ENCODE peak calls at places on chromosomes 6 and 20, in eight cellular contexts. V, I, J, H, B, R, U and C are unnamed samples.

GRCh38 chr6:139014945-139015344 is 13.6 kb upstream of the ABRACL start:
- DNase-seq in R (no peak), U (no peak), I (no peak), V (no peak), J (no peak), H (no peak), B (no peak), C (no peak)

GRCh38 chr6:139271056-139271455 is 20.7 kb downstream of the TXLNB start:
- DNase-seq in J (no peak), B (no peak), U (no peak), H (no peak), R (peak), I (peak), V (no peak), C (no peak)

GRCh38 chr20:54340667-54341081 is 132.8 kb downstream of the PFDN4 start:
- DNase-seq in B (no peak), J (no peak), I (peak), U (peak), R (peak), H (no peak), V (no peak), C (no peak)

GRCh38 chr6:124073021-124073420 is 269.4 kb downstream of the NKAIN2 start:
- DNase-seq in I (peak), B (no peak), U (no peak), V (no peak), R (peak), J (no peak), H (no peak), C (no peak)

GRCh38 chr6:144194293-144194828 is 44.0 kb downstream of the STX11 start:
- DNase-seq in J (no peak), R (peak), I (no peak), V (no peak), H (no peak), B (no peak), U (no peak), C (no peak)

GRCh38 chr6:165458134-165458533 is 148.7 kb upstream of the C6orf118 start:
- DNase-seq in I (no peak), H (no peak), U (no peak), V (no peak), B (no peak), J (no peak), R (no peak), C (no peak)

GRCh38 chr6:1716845-1717244 is 107.1 kb downstream of the FOXC1 start:
- DNase-seq in V (no peak), U (no peak), J (no peak), H (no peak), I (no peak), B (no peak), R (peak), C (no peak)

GRCh38 chr6:159719287-159719686 is 8.0 kb upstream of the WTAP start:
- DNase-seq in I (no peak), U (no peak), V (no peak), H (no peak), R (no peak), J (no peak), B (no peak), C (no peak)

GRCh38 chr20:19807901-19808300 is 49.8 kb downstream of the RIN2 start:
- DNase-seq in I (no peak), U (no peak), V (no peak), J (no peak), H (no peak), B (no peak), R (peak), C (no peak)

GRCh38 chr6:157157228-157157627 is 166.1 kb downstream of the TMEM242 start:
- DNase-seq in B (no peak), R (no peak), I (no peak), H (no peak), U (no peak), J (no peak), V (no peak), C (no peak)

GRCh38 chr20:50536333-50536732 is 26.1 kb downstream of the PTPN1 start:
- DNase-seq in I (no peak), J (no peak), H (no peak), U (no peak), B (no peak), V (no peak), R (peak), C (no peak)

GRCh38 chr6:50381106-50381415 is 331.3 kb upstream of the DEFB112 start:
- DNase-seq in J (no peak), H (no peak), R (no peak), I (no peak), B (no peak), U (no peak), V (no peak), C (no peak)

GRCh38 chr20:32505723-32506473 is 79.2 kb downstream of the NOL4L start:
- DNase-seq in V (no peak), B (no peak), J (no peak), H (no peak), U (no peak), R (no peak), I (no peak), C (no peak)

GRCh38 chr6:112298021-112298745 is 43.8 kb upstream of the LAMA4 start:
- DNase-seq in H (no peak), I (peak), B (no peak), J (no peak), R (peak), U (peak), V (no peak), C (no peak)

GRCh38 chr6:147203311-147204059 is 732 bp upstream of the STXBP5 start:
- DNase-seq in V (peak), I (peak), B (peak), H (peak), J (peak), U (no peak), R (peak), C (no peak)

GRCh38 chr6:37926661-37927060 is 107.1 kb downstream of the ZFAND3 start:
- DNase-seq in U (no peak), R (no peak), B (no peak), I (no peak), H (no peak), J (no peak), V (no peak), C (no peak)

GRCh38 chr20:49123982-49124381 is 64.2 kb downstream of the STAU1 start:
- DNase-seq in H (no peak), R (no peak), V (no peak), J (no peak), I (no peak), U (no peak), B (no peak), C (no peak)

GRCh38 chr6:158383057-158383456 is 70.8 kb downstream of the TULP4 start:
- DNase-seq in V (no peak), I (no peak), R (no peak), J (no peak), B (no peak), H (no peak), U (no peak), C (no peak)

GRCh38 chr6:138429731-138430130 is 25.7 kb downstream of the HEBP2 start:
- DNase-seq in R (peak), H (no peak), J (no peak), I (peak), B (no peak), V (no peak), U (no peak), C (no peak)

GRCh38 chr6:109671721-109672120 is 19.3 kb downstream of the AK9 start:
- DNase-seq in I (peak), J (no peak), R (peak), V (no peak), H (no peak), B (no peak), U (no peak), C (no peak)

GRCh38 chr6:38713812-38714211 is 1.3 kb upstream of the DNAH8 start:
- DNase-seq in J (no peak), B (no peak), I (no peak), V (no peak), U (no peak), H (no peak), R (no peak), C (no peak)

GRCh38 chr20:10509411-10509810 is 74.3 kb downstream of the SLX4IP start:
- DNase-seq in J (no peak), B (no peak), U (no peak), V (no peak), H (no peak), R (no peak), I (no peak), C (no peak)

GRCh38 chr6:70841115-70841514 is 115.7 kb downstream of the B3GAT2 start:
- DNase-seq in R (no peak), I (no peak), U (no peak), V (no peak), J (no peak), B (no peak), H (no peak), C (no peak)

GRCh38 chr20:2751868-2752630 is 48.4 kb downstream of the CPXM1 start:
- DNase-seq in U (no peak), V (no peak), H (no peak), B (no peak), J (peak), I (no peak), R (no peak), C (peak)

DNA sequence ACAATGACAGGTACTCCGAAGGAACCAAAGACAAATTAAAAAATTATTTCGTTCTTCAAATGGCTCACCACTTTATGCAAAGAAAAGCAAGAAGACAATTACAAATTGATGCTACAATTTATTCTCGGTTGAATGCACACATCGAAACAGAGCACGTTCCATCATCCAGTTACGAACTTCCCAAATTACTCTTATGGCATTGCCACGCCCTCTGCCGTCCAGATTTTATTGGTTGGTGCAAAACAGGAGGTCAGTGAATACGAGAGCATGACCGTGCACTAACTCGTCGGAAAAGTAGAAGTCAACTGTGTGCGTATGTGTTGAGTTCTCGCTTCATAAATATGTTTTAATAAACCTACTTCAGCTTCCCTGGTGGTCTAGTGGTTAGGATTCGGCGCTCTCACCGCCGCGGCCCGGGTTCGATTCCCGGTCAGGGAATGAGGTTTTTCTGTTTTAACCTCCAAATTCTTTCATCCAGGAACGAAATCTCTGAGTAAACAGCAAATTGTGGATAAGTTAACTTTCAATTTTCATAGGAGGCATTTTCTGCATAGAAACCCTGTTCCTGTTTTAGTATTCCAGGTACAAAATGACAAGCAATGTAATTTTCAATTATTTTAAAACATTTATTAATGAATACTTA is 23.2 kb downstream of the ZNF311 start:
- DNase-seq in J (peak), I (peak), U (peak), V (peak), H (peak), R (peak), B (peak), C (peak)
- TF ChIP-seq CTCF in J (no peak), I (no peak), U (no peak), V (peak), H (no peak), R (no peak), B (no peak), C (peak)

DNA sequence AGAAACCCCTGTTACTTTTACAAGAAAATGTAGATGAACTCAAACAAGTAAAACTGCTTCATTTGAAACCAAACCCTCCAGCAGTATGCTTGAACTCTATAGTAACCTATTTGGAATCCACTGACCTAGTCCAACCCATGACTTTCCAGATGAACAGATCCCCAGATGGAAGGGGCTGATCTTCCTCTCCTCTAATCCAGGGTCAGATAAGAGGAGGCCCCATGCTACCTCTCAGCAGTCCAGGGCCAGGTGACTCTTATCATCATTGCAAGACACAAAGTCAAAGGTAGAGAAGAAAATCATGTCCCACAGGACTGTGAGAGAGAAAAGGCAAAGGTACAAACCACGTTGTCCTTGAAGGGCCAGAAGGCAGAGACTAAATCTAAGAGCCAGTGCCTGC is 81.5 kb upstream of the MYLIP start:
- DNase-seq in J (no peak), I (no peak), V (no peak), B (no peak), H (no peak), R (no peak), U (no peak), C (no peak)
- TF ChIP-seq CTCF in J (no peak), I (no peak), V (no peak), B (no peak), H (no peak), R (no peak), U (no peak), C (no peak)

GRCh38 chr6:162709431-162709830 is 18.1 kb downstream of the PRKN start:
- DNase-seq in U (no peak), H (no peak), J (no peak), V (no peak), R (no peak), I (no peak), B (no peak), C (no peak)
- TF ChIP-seq CTCF in U (no peak), H (no peak), J (no peak), V (no peak), R (no peak), I (no peak), B (no peak), C (no peak)

GRCh38 chr6:24600903-24601302 is 45.1 kb downstream of the KIAA0319 start:
- DNase-seq in B (no peak), U (no peak), R (no peak), H (no peak), J (no peak), V (no peak), I (no peak), C (no peak)
- TF ChIP-seq CTCF in B (no peak), U (no peak), R (no peak), H (peak), J (no peak), V (no peak), I (no peak), C (no peak)

DNA sequence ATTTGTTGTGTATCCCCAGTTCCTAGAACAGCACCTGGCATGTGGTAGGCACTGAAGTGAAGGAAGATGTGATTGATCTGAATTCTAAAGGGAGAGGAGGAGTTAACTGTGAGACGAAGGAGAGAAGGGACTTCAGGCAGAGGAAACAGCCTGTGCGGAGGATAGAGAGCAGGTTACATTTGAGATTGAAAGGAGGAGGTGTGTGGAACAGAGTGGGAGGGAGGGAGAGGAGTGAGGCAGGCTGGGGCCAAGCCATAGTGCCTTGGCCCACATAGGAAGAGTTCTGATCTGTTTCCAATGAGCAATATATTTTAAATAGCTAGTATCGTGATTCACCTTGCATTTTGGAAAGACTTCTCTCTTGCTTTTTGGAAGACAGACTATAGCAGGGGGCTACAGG is 13.9 kb upstream of the MROH8 start:
- DNase-seq in H (no peak), J (no peak), B (no peak), I (no peak), U (no peak), V (no peak), R (no peak), C (no peak)
- TF ChIP-seq CTCF in H (no peak), J (no peak), B (no peak), I (no peak), U (no peak), V (no peak), R (no peak), C (no peak)

GRCh38 chr20:46539113-46539512 is 11.3 kb downstream of the OCSTAMP start:
- DNase-seq in U (no peak), R (no peak), J (no peak), I (no peak), V (no peak), H (no peak), B (no peak), C (no peak)
- TF ChIP-seq CTCF in U (no peak), R (peak), J (no peak), I (no peak), V (peak), H (peak), B (no peak), C (no peak)

DNA sequence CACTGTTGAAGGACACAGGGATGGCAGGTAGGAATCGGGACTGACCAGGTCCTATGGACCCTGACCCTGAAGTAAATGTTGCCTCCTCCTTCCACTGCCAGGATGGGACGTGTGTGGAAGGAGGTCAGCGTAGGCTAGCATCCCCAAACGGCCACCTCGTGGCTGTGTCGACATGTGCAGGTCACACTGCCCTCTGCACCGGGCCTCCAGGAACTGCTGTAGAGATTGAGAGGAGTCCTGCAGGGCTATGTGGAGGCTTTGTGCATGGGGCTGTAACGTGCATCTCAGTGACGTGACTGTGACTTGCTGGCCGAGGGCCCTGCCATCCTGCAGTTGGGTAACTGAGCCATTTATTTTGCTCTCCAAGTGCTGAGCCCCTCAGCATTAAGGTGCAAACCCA is 149.5 kb downstream of the PHACTR3 start:
- DNase-seq in V (no peak), I (no peak), H (no peak), R (no peak), U (no peak), B (no peak), J (no peak), C (no peak)
- TF ChIP-seq CTCF in V (no peak), I (no peak), H (no peak), R (no peak), U (no peak), B (no peak), J (no peak), C (no peak)

GRCh38 chr6:137197684-137198645 is 21.2 kb downstream of the IFNGR1 start:
- DNase-seq in H (no peak), V (no peak), I (no peak), U (no peak), R (no peak), J (no peak), B (no peak), C (no peak)

GRCh38 chr6:137200288-137200687 is 18.9 kb downstream of the IFNGR1 start:
- DNase-seq in H (no peak), R (no peak), J (no peak), I (no peak), V (no peak), B (no peak), U (no peak), C (no peak)

GRCh38 chr6:137206562-137206961 is 12.6 kb downstream of the IFNGR1 start:
- DNase-seq in H (no peak), R (no peak), I (no peak), B (no peak), V (no peak), J (no peak), U (no peak), C (no peak)

GRCh38 chr6:137203256-137203655 is 15.9 kb downstream of the IFNGR1 start:
- DNase-seq in R (no peak), J (no peak), U (no peak), B (no peak), H (no peak), I (no peak), V (no peak), C (no peak)

DNA sequence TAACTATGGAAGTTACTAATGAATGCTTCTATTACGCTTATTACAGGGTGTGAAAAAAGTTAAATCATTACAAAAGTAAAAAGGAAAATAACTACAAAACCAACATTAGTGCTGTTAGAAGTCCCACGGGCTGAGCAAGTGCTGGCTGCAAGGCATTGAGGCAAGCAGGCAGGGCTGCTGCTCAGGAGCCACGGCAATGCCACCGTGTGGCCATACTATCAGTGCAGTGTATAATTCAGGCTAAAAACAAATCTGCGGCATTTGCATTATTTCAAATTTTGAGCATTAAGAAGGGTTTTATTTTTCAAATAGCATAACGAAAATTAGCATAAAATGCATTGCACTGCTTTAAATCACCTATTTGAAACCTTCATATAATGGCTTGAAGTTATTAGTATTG is 17.1 kb downstream of the IFNGR1 start:
- DNase-seq in R (no peak), I (no peak), V (no peak), J (no peak), U (no peak), B (no peak), H (no peak), C (no peak)
- TF ChIP-seq CTCF in R (peak), I (no peak), V (peak), J (peak), U (no peak), B (no peak), H (peak), C (peak)

DNA sequence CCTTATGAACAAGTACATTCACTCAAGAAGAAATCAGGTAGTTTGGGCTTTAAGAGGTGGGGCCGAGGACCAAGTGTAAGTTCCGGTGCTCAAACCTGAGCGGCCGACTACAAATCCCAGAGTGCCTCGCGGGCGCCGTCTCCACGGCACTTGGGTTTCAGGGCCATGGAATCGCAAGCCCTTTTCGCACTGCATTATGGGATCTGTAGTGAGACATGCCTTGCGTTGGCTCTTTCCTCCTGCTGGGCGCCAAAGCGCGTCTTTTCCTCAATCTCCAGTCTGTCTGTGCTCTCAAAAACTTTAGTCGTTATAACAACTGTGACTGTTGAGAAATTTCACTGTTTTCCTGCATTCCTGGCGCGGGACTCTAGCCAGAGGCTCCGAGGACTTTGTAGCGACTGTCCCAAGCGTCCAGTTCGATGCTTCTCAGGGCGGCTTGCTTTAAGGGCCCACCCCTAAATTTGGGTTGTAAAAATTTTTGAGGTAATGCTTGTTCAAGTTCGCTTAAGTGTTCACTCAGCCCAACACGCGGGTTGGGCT is 408 bp upstream of the FBXO9 start:
- DNase-seq in H (peak), J (peak), I (peak), R (peak), B (peak), U (peak), V (peak), C (peak)
- TF ChIP-seq CTCF in H (peak), J (no peak), I (peak), R (no peak), B (no peak), U (peak), V (no peak), C (no peak)

GRCh38 chr20:37411408-37412306 is 65.7 kb downstream of the SRC start:
- DNase-seq in H (no peak), B (no peak), V (no peak), R (peak), I (no peak), J (no peak), U (no peak), C (no peak)
- TF ChIP-seq CTCF in H (no peak), B (no peak), V (no peak), R (no peak), I (no peak), J (no peak), U (no peak), C (no peak)